ENCODE peak calls at places on chromosomes 6 and 20, in eight cellular contexts. T is HAP-1; V is IMR-90; Q is sigmoid colon; E is adipocyte; X is GM12878; C is CD8-positive, alpha-beta T cell; H is breast epithelium. Z is an unnamed sample. For H3K36me3 and H3K9me3, the result is how much of the 10 kb centered on the place peaks cover.

GRCh38 chr6:154931741-154932424 is 63.2 kb upstream of the TIAM2 start:
- DNase-seq in Q (no peak), C (no peak), X (no peak), V (peak), T (no peak), H (no peak), E (peak), Z (no peak)

GRCh38 chr6:147950623-147950987 is 392.0 kb upstream of the SASH1 start:
- DNase-seq in E (peak), Q (no peak), X (no peak), V (peak), H (peak), T (no peak), C (no peak), Z (peak)

GRCh38 chr6:137910424-137910834 is 43.4 kb downstream of the TNFAIP3 start:
- DNase-seq in T (no peak), H (no peak), V (no peak), C (no peak), Q (no peak), X (no peak), E (peak), Z (no peak)

GRCh38 chr20:2197166-2197565 is 95.5 kb downstream of the STK35 start:
- DNase-seq in Q (no peak), H (no peak), X (no peak), T (no peak), C (no peak), V (no peak), E (no peak), Z (no peak)

GRCh38 chr6:134995536-134995935 is 45.6 kb upstream of the ALDH8A1 start:
- DNase-seq in Q (no peak), C (no peak), T (no peak), E (peak), X (no peak), V (no peak), H (no peak), Z (no peak)

GRCh38 chr6:118679293-118679692 is 27.9 kb upstream of the CEP85L start:
- DNase-seq in V (peak), H (no peak), C (no peak), E (peak), T (no peak), X (no peak), Q (no peak), Z (no peak)

GRCh38 chr6:30485236-30485635 is 4.1 kb upstream of the HLA-E start:
- DNase-seq in T (peak), C (no peak), H (no peak), X (no peak), V (no peak), E (no peak), Q (no peak), Z (no peak)

GRCh38 chr6:42441661-42442081 is 10.1 kb downstream of the TRERF1 start:
- DNase-seq in Q (no peak), H (no peak), V (peak), T (peak), X (no peak), C (no peak), E (peak), Z (no peak)

GRCh38 chr6:87364602-87365252 is 20.1 kb downstream of the C6orf163 start:
- DNase-seq in E (no peak), Q (no peak), X (no peak), C (no peak), T (no peak), V (no peak), H (no peak), Z (peak)

GRCh38 chr20:15155848-15156401 is 818.5 kb upstream of the FLRT3 start:
- DNase-seq in C (no peak), X (no peak), V (no peak), Q (no peak), T (no peak), H (no peak), E (no peak), Z (no peak)

GRCh38 chr20:17722493-17723300 is 22.9 kb downstream of the BANF2 start:
- DNase-seq in C (no peak), Q (no peak), H (no peak), X (no peak), T (no peak), E (no peak), V (no peak), Z (no peak)

GRCh38 chr6:31945507-31946369 is at the start of gene CFB:
- DNase-seq in H (peak), C (no peak), E (peak), T (no peak), Q (peak), X (no peak), V (peak), Z (peak)

GRCh38 chr6:45724511-45724910 is 291.1 kb downstream of the CLIC5 start:
- DNase-seq in Q (no peak), E (peak), H (peak), V (peak), X (no peak), T (no peak), C (no peak), Z (peak)

GRCh38 chr6:111956098-111956497 is 82.8 kb upstream of the FYN start:
- DNase-seq in Q (no peak), H (no peak), T (no peak), E (no peak), V (no peak), X (no peak), C (no peak), Z (no peak)

GRCh38 chr20:54029176-54029575 is 41.2 kb downstream of the BCAS1 start:
- DNase-seq in C (no peak), T (no peak), Q (no peak), V (no peak), E (no peak), H (no peak), X (no peak), Z (no peak)

GRCh38 chr20:9279905-9280304 is 211.0 kb downstream of the PLCB4 start:
- DNase-seq in Q (no peak), E (no peak), X (no peak), H (no peak), C (no peak), V (no peak), T (no peak), Z (no peak)

GRCh38 chr6:15357832-15358231 is 112.0 kb downstream of the JARID2 start:
- DNase-seq in Q (no peak), X (peak), H (no peak), C (no peak), T (no peak), E (no peak), V (no peak), Z (no peak)

GRCh38 chr20:59831024-59831900 is 102.2 kb downstream of the SYCP2 start:
- DNase-seq in T (no peak), Q (peak), X (peak), H (no peak), V (no peak), C (no peak), E (no peak), Z (no peak)

GRCh38 chr6:36595168-36595818 is 1.1 kb downstream of the SRSF3 start:
- DNase-seq in E (peak), Q (peak), H (peak), C (no peak), T (peak), X (no peak), V (peak), Z (peak)

GRCh38 chr6:110689275-110689935 is 125.9 kb downstream of the CDK19 start:
- DNase-seq in T (no peak), E (no peak), V (no peak), C (no peak), H (no peak), Q (no peak), X (no peak), Z (no peak)

GRCh38 chr6:35382015-35382414 is 39.7 kb downstream of the PPARD start:
- DNase-seq in T (no peak), C (no peak), E (no peak), V (no peak), X (no peak), H (no peak), Q (no peak), Z (no peak)

GRCh38 chr6:132190815-132191175 is 210.5 kb downstream of the MOXD1 start:
- DNase-seq in T (no peak), C (no peak), V (peak), E (peak), H (no peak), Q (no peak), X (no peak), Z (no peak)

GRCh38 chr6:107594736-107595135 is 104.8 kb downstream of the SOBP start:
- DNase-seq in T (no peak), H (no peak), C (no peak), V (peak), E (no peak), Q (no peak), X (no peak), Z (no peak)

GRCh38 chr6:26045046-26045938 is 41.9 kb upstream of the HFE start:
- DNase-seq in X (peak), Q (peak), T (no peak), H (peak), V (peak), E (peak), C (peak), Z (peak)

GRCh38 chr20:4455996-4456395 is 265.7 kb upstream of the PRND start:
- DNase-seq in V (no peak), E (no peak), X (no peak), T (no peak), Q (no peak), C (no peak), H (no peak), Z (no peak)

GRCh38 chr6:116229287-116229913 is 24.5 kb downstream of the TSPYL4 start:
- DNase-seq in H (peak), T (no peak), C (no peak), X (no peak), E (peak), V (peak), Q (peak), Z (peak)

GRCh38 chr6:167294651-167295494 is 3.8 kb downstream of the UNC93A start:
- DNase-seq in T (no peak), E (no peak), C (no peak), X (no peak), Q (no peak), V (no peak), H (no peak), Z (no peak)

GRCh38 chr6:3987072-3987471 is 91.9 kb downstream of the FAM217A start:
- DNase-seq in E (peak), T (no peak), C (no peak), V (peak), Q (no peak), X (no peak), H (no peak), Z (no peak)

GRCh38 chr20:48637461-48637860 is 190.3 kb downstream of the PREX1 start:
- DNase-seq in V (no peak), E (no peak), T (no peak), H (no peak), X (no peak), C (no peak), Q (no peak), Z (no peak)

GRCh38 chr20:51668515-51668914 is 99.7 kb downstream of the ATP9A start:
- DNase-seq in X (no peak), C (no peak), T (no peak), Q (no peak), H (no peak), V (no peak), E (no peak), Z (no peak)

GRCh38 chr6:94636780-94637385 is 940.5 kb upstream of the MANEA start:
- DNase-seq in T (peak), Q (no peak), C (no peak), H (no peak), X (no peak), E (no peak), V (peak), Z (no peak)

GRCh38 chr6:33578588-33579011 is 1.5 kb downstream of the BAK1 start:
- DNase-seq in X (no peak), Q (no peak), H (no peak), T (no peak), C (no peak), E (no peak), V (no peak), Z (no peak)
- H3K4me3 ChIP-seq in X (peak), Q (peak), H (peak), T (peak), C (peak), E (peak), V (no peak), Z (peak)

GRCh38 chr20:56451056-56451765 is 17.2 kb upstream of the RTF2 start:
- DNase-seq in C (no peak), Q (peak), T (no peak), H (no peak), X (no peak), E (no peak), V (no peak), Z (no peak)

GRCh38 chr20:56449459-56449858 is 19.0 kb upstream of the RTF2 start:
- DNase-seq in T (no peak), E (no peak), V (no peak), X (no peak), C (no peak), H (no peak), Q (no peak), Z (no peak)

GRCh38 chr20:56454754-56455153 is 13.7 kb upstream of the RTF2 start:
- DNase-seq in X (no peak), E (no peak), Q (no peak), H (no peak), V (no peak), T (no peak), C (no peak), Z (no peak)

GRCh38 chr20:56458227-56458821 is 10.1 kb upstream of the RTF2 start:
- DNase-seq in V (no peak), E (no peak), X (no peak), Q (no peak), C (no peak), H (no peak), T (no peak), Z (no peak)

GRCh38 chr20:56453347-56453746 is 15.1 kb upstream of the RTF2 start:
- DNase-seq in X (no peak), H (no peak), V (no peak), Q (no peak), E (no peak), T (no peak), C (no peak), Z (no peak)
- H3K36me3 ChIP-seq in X (under half), H (under half), V (under half), Q (under half), E (under half), T (under half), C (under half), Z (under half)

GRCh38 chr20:38168791-38169589 is 3.9 kb upstream of the TGM2 start:
- DNase-seq in E (no peak), H (no peak), X (no peak), Q (no peak), C (no peak), V (no peak), T (no peak), Z (peak)

GRCh38 chr20:38166707-38167233 is 1.7 kb upstream of the TGM2 start:
- DNase-seq in T (no peak), C (no peak), X (no peak), H (no peak), Q (peak), E (no peak), V (no peak), Z (no peak)

GRCh38 chr20:38169636-38170035 is 4.6 kb upstream of the TGM2 start:
- DNase-seq in T (no peak), Q (peak), E (no peak), C (no peak), H (no peak), V (no peak), X (no peak), Z (no peak)

GRCh38 chr20:38167466-38167850 is 2.4 kb upstream of the TGM2 start:
- DNase-seq in V (no peak), C (no peak), H (no peak), T (no peak), Q (peak), X (no peak), E (no peak), Z (no peak)

GRCh38 chr20:38167851-38168760 is 3.0 kb upstream of the TGM2 start:
- DNase-seq in T (no peak), E (peak), V (peak), X (no peak), Q (peak), H (peak), C (no peak), Z (peak)
- H3K9me3 ChIP-seq in T (under half), E (under half), V (under half), X (under half), Q (under half), H (under half), C (under half), Z (under half)

GRCh38 chr6:16427124-16427523 is 188.7 kb downstream of the GMPR start:
- DNase-seq in E (no peak), T (no peak), C (no peak), Q (no peak), V (no peak), X (no peak), H (peak), Z (no peak)
- H3K4me3 ChIP-seq in E (no peak), T (no peak), C (no peak), Q (no peak), V (no peak), X (no peak), H (no peak), Z (no peak)

GRCh38 chr20:38520261-38520660 is 47.6 kb downstream of the RALGAPB start:
- DNase-seq in Q (no peak), C (no peak), X (no peak), E (no peak), H (no peak), T (no peak), V (no peak), Z (no peak)
- H3K36me3 ChIP-seq in Q (under half), C (under half), X (under half), E (under half), H (under half), T (under half), V (under half), Z (half or more)

DNA sequence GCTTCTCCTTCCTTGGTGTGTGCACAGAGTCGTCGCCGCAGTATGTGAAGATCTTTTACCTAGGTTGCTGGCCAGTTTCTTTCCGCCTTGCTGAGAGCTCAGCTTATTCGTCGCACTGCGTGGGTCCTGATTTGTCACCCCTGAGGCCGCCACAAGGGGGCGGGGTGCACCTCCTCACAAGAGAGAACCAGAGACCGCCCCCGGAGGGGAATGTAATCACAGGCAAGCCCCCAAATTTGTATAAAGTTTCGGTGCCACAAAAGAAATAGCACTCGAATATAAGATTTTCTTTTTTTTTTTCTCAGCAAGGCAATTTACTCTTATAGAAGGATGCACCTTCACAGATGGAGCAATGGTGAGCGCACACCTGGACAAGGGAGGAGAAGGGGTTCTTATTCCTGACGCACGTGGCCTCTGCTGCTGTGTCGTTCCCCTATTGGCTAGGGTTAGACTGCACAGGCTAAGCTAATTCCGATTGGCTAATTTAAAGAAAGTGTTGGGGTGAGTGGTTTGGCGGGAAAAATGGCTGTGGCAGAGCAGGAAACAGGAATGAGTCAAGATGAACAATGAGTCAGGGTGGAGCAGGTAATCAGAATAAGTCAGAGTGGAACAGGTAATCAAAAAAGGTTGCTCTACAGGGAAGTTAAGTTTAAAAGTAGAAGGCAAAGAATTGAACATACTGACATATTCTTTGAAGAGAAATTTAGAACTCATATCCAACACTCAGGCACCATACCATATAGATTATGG is 19.5 kb downstream of the NCOA3 start:
- DNase-seq in V (no peak), E (no peak), T (no peak), Q (no peak), H (no peak), C (no peak), X (no peak), Z (no peak)
- H3K9me3 ChIP-seq in V (under half), E (under half), T (under half), Q (under half), H (under half), C (under half), X (under half), Z (under half)

GRCh38 chr6:52576392-52577021 is 353 bp downstream of the TRAM2 start:
- DNase-seq in H (peak), V (peak), E (peak), T (peak), C (peak), X (peak), Q (peak), Z (peak)

GRCh38 chr6:52576054-52576391 is 837 bp downstream of the TRAM2 start:
- DNase-seq in Q (peak), T (no peak), V (no peak), H (no peak), E (no peak), C (no peak), X (no peak), Z (no peak)

GRCh38 chr6:52577022-52577777 is at the start of gene TRAM2:
- DNase-seq in Q (peak), X (no peak), C (peak), E (peak), V (peak), H (peak), T (peak), Z (peak)

GRCh38 chr6:52574709-52575489 is 2.0 kb downstream of the TRAM2 start:
- DNase-seq in T (peak), H (peak), C (peak), E (peak), Q (peak), X (peak), V (no peak), Z (peak)

GRCh38 chr6:52575490-52575868 is 1.4 kb downstream of the TRAM2 start:
- DNase-seq in X (no peak), T (no peak), E (peak), Q (no peak), V (no peak), C (no peak), H (no peak), Z (peak)
- H3K4me3 ChIP-seq in X (peak), T (peak), E (peak), Q (peak), V (peak), C (peak), H (peak), Z (peak)

DNA sequence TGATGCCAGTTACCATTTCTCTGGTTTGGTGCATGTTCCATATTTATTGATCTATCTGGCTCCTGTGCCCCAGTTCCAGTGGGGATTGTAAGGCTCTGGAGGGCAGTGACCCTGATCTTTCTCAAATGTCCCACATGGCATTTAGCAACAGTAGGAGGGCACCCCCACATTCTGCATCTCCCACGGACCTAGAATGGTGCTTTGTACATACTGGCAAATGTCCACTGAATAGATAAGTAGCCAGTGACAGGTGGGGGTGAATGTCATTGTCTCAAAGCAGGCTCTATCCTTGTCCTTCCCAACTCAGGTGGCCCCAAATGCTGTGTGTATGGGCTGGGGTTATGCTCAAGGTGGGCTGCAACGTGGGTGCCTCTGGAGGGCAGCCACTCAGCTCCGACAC is 84.2 kb downstream of the TMEM242 start:
- DNase-seq in T (no peak), Q (no peak), X (no peak), E (no peak), C (no peak), V (no peak), H (no peak), Z (no peak)
- H3K36me3 ChIP-seq in T (under half), Q (under half), X (under half), E (under half), C (under half), V (under half), H (under half), Z (under half)

Z was measured in MG63.